ENCODE peak calls at places on chromosomes 1 and 21, in ten cellular contexts. J, L, B, Y, Q, O, F, P, W and A are unnamed samples.

GRCh38 chr1:112701227-112702066 is 5.5 kb downstream of the RHOC start:
- DNase-seq in J (no peak), F (no peak), O (no peak), Q (no peak), P (peak), Y (no peak), B (no peak), L (peak), W (no peak), A (no peak)

GRCh38 chr1:86450847-86451246 is 17.9 kb upstream of the CLCA1 start:
- DNase-seq in W (no peak), J (no peak), F (no peak), O (no peak), Y (no peak), L (no peak), P (no peak), Q (no peak), B (no peak), A (no peak)

GRCh38 chr1:42815938-42816599 is 853 bp upstream of the ERMAP start:
- DNase-seq in F (peak), P (no peak), O (peak), Q (peak), W (no peak), L (no peak), Y (no peak), J (peak), B (no peak), A (peak)

GRCh38 chr1:89994231-89994804 is 592 bp upstream of the ZNF326 start:
- DNase-seq in O (no peak), L (peak), Q (peak), J (no peak), Y (peak), P (no peak), B (peak), F (no peak), W (peak), A (no peak)

GRCh38 chr1:5896706-5897105 is 95.5 kb downstream of the NPHP4 start:
- DNase-seq in Q (no peak), P (no peak), W (no peak), F (no peak), O (no peak), B (no peak), J (no peak), L (no peak), Y (peak), A (no peak)

GRCh38 chr1:232984577-232985425 is 34.4 kb downstream of the NTPCR start:
- DNase-seq in F (no peak), Q (no peak), L (no peak), J (no peak), W (no peak), O (no peak), B (no peak), Y (no peak), P (no peak), A (no peak)

GRCh38 chr1:19339199-19339861 is 27.2 kb downstream of the SLC66A1 start:
- DNase-seq in J (no peak), W (peak), F (no peak), B (no peak), L (no peak), O (no peak), P (no peak), Y (peak), Q (no peak), A (no peak)

GRCh38 chr1:107220036-107220435 is 79.2 kb downstream of the NTNG1 start:
- DNase-seq in P (no peak), Q (no peak), J (no peak), W (no peak), B (no peak), L (no peak), O (no peak), F (no peak), Y (no peak), A (no peak)

GRCh38 chr1:52139817-52140540 is 1.9 kb upstream of the ZFYVE9 start:
- DNase-seq in Y (no peak), F (peak), L (no peak), Q (peak), P (no peak), O (peak), W (no peak), J (peak), B (no peak), A (peak)

GRCh38 chr1:17630048-17630830 is 90.7 kb downstream of the ARHGEF10L start:
- DNase-seq in B (peak), O (peak), Y (no peak), Q (no peak), J (no peak), F (peak), P (peak), L (no peak), W (no peak), A (peak)

GRCh38 chr1:17632106-17632505 is 92.6 kb downstream of the ARHGEF10L start:
- DNase-seq in Y (no peak), B (no peak), L (no peak), Q (no peak), P (no peak), J (no peak), F (no peak), W (no peak), O (no peak), A (no peak)

GRCh38 chr1:17627239-17628052 is 87.9 kb downstream of the ARHGEF10L start:
- DNase-seq in F (no peak), P (no peak), Y (no peak), J (no peak), W (no peak), Q (no peak), B (no peak), O (no peak), L (no peak), A (no peak)

GRCh38 chr1:17631410-17631809 is 91.9 kb downstream of the ARHGEF10L start:
- DNase-seq in J (no peak), Q (no peak), W (no peak), Y (no peak), O (no peak), L (no peak), B (no peak), P (no peak), F (no peak), A (no peak)

DNA sequence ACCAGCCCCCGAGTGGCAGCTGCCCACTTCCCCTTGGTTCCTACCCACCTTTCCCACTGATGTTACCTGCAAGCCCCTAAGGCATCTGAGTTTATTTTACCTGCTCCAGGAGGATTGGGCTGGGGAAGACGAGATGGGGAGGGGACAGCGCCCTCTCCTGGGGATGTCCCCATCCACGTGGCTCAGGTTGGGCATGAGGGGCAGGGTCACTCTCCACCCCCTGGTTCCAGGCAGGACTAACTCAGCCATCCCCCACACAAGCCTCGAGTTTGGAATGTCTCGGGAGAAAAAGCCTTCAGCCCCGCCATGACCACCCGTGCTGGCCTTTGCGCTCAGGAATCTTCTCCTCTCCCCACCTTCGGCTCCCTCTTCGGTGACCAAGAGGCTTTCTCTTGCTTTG is 90.0 kb downstream of the ARHGEF10L start:
- DNase-seq in L (no peak), Q (no peak), O (no peak), J (no peak), P (no peak), B (no peak), F (no peak), Y (peak), W (no peak), A (no peak)
- TF ChIP-seq CTCF in L (no peak), Q (peak), O (no peak), J (peak), P (no peak), B (no peak), F (no peak), Y (peak), W (no peak), A (peak)

DNA sequence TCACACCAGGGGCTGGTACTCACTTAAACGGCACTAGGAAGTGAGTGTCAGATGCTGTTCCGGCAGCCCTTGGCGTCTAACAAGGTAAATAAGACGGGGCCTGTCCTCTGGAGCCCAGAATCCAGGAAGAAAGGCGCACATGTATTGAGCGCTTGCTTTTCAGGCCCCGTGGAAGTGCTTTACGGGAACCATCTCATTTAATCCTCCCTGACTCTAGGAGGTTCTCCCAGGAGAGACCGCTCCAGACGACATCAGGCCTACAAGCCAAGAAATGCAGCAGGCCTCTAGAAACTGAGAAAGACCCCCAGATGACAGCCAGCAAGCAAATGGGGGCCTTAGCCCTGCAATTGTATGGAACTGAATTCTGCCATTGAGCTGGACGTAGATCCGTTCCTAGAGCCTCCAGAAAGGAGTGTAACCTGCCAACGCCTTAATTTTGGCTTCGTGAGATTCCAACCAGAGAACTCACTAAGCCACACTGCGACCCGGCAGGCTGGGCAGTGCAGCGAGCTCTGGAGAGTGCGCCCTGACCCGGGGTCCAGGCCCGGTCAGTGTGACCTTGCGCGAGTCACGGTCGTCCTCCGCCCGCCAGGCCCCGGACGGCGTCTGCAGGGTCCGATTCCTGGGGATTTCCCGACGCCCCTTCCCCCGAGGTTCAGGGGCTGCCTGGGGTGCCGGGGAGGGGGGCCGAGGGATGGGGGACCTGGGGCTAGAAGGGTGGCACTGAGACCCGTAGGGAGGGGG is 532 bp upstream of the MANEAL start:
- DNase-seq in F (no peak), Y (peak), P (no peak), B (no peak), L (no peak), Q (no peak), J (no peak), O (no peak), W (peak), A (no peak)
- H3K4me3 ChIP-seq in F (no peak), Y (peak), P (peak), B (peak), L (no peak), Q (peak), J (no peak), O (no peak), W (peak), A (no peak)

DNA sequence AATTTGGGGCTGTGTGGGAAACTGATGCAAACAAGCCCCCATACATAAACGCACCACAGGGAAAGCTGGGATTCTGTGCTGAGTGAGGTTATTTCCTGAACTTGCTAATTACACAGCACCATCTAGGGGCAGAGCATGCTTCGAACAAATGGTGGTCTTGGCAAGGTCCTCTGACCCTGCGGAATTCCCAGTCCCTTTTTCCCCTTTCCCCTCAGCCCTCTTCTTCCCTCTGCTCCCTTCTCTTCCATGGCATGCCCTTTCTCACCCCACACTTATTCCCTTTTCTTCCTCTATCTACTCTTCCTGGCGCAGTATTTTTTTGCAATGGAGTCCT is 134.5 kb upstream of the VANGL1 start:
- DNase-seq in J (peak), F (peak), P (no peak), Q (peak), Y (peak), O (peak), B (no peak), L (no peak), W (no peak), A (peak)
- TF ChIP-seq CTCF in J (peak), F (peak), P (no peak), Q (peak), Y (peak), O (peak), B (peak), L (peak), W (no peak), A (peak)

DNA sequence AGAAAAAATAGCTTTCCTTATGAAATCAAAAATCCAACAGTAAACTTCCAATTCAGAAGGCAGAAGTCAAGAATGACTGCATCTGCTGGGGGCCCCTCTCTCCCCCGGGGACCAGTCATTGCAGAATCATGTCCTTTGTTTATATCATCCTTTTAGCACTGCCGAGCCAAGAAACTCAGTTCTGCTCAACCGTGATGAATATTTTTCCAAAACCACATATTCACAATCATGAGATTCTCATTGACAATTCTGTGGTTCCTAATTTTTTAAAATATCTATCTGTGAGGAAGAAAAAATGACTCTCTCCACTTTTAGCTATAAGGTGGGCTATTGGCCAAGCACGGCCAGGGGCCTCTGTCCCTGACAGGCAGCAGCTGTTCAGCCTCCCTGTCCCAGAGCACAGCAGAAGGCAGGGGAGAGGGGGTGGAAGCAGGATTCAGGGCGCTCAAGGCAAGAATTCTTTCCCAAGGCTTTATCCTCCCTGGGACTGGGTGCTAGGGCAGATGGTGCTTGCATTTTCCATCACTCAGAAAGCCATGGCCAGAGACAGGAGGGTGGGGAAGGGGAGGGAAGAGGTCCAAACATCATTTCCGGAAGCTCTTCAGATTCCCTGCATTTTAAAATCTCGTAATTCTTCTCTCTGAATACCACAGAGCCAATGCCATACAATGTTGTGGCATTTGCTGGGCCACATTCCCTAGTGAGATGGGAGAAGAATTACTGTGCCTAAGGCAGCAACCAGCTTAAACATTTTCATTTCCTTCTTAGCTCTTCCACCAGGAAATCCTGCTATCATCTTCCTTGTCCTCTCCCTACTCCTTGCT is 60.5 kb downstream of the KCNJ6 start:
- DNase-seq in J (peak), P (no peak), L (no peak), B (no peak), Y (no peak), Q (no peak), W (no peak), O (peak), F (peak), A (peak)
- H3K4me3 ChIP-seq in J (peak), P (no peak), L (no peak), B (no peak), Y (no peak), Q (no peak), W (no peak), O (peak), F (no peak), A (no peak)

GRCh38 chr1:201432814-201433213 is 11.3 kb upstream of the TNNI1 start:
- DNase-seq in J (no peak), B (no peak), F (no peak), Q (no peak), W (no peak), O (no peak), P (no peak), Y (no peak), L (no peak), A (no peak)

GRCh38 chr1:201436969-201437368 is 15.4 kb upstream of the TNNI1 start:
- DNase-seq in W (no peak), J (no peak), O (no peak), F (no peak), Y (no peak), B (no peak), L (no peak), Q (no peak), P (no peak), A (no peak)

GRCh38 chr1:201434266-201434665 is 12.7 kb upstream of the TNNI1 start:
- DNase-seq in Y (no peak), Q (no peak), P (no peak), O (no peak), J (no peak), F (no peak), B (no peak), W (no peak), L (no peak), A (no peak)

GRCh38 chr1:201433609-201434008 is 12.1 kb upstream of the TNNI1 start:
- DNase-seq in L (no peak), Q (no peak), B (no peak), Y (no peak), F (no peak), W (no peak), O (no peak), J (no peak), P (no peak), A (no peak)

DNA sequence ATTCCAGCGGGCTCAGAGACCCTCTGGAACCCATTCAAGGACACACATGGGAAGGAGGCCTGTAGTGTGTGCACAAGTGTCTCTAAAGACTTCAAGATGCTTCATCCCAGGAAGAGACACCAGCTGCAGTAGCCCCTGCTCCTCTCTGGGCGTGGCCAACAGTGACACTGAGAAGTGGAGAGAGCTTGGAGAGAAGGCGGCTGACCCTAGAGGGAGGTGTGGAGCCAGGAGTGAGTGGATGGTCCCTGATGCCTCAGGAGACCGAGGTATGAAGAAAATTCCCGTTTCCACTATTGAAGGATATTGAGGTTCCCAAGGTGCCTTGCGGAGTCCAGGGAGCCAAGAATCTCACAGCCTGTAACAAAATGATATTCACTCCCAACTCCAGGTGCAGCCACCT is 14.9 kb upstream of the TNNI1 start:
- DNase-seq in O (no peak), Q (no peak), W (no peak), P (no peak), L (no peak), Y (peak), J (peak), B (no peak), F (peak), A (peak)
- TF ChIP-seq CTCF in O (no peak), Q (no peak), W (no peak), P (no peak), L (no peak), Y (peak), J (peak), B (no peak), F (peak), A (peak)

GRCh38 chr1:32894019-32894600 is 7.1 kb downstream of the TMEM54 start:
- DNase-seq in O (no peak), W (no peak), Q (no peak), L (peak), Y (peak), P (no peak), B (no peak), J (no peak), F (no peak), A (no peak)

GRCh38 chr1:32892368-32893197 is 6.3 kb downstream of the HPCA start:
- DNase-seq in W (peak), F (peak), Q (peak), L (peak), O (peak), J (no peak), Y (peak), B (no peak), P (peak), A (peak)

GRCh38 chr1:32894681-32895080 is 6.5 kb downstream of the TMEM54 start:
- DNase-seq in P (peak), L (peak), O (no peak), Q (no peak), F (no peak), J (no peak), Y (no peak), B (no peak), W (no peak), A (no peak)

GRCh38 chr1:32891630-32892029 is 5.3 kb downstream of the HPCA start:
- DNase-seq in Q (no peak), W (no peak), L (no peak), P (no peak), J (no peak), B (no peak), O (no peak), Y (no peak), F (no peak), A (no peak)

GRCh38 chr1:32893198-32894018 is 7.1 kb downstream of the HPCA start:
- DNase-seq in Y (peak), B (peak), P (peak), O (no peak), Q (no peak), L (peak), F (peak), W (peak), J (peak), A (peak)
- H3K4me3 ChIP-seq in Y (peak), B (peak), P (peak), O (peak), Q (no peak), L (no peak), F (peak), W (peak), J (peak), A (peak)

GRCh38 chr1:247386695-247387094 is 29.3 kb upstream of the NLRP3 start:
- DNase-seq in P (no peak), Q (no peak), O (peak), Y (no peak), J (peak), L (no peak), W (no peak), F (peak), B (no peak), A (peak)

GRCh38 chr1:247385283-247385682 is 30.7 kb upstream of the NLRP3 start:
- DNase-seq in P (no peak), J (peak), F (peak), B (no peak), W (no peak), Q (no peak), O (no peak), L (no peak), Y (no peak), A (peak)

GRCh38 chr1:247387096-247387495 is 28.9 kb upstream of the NLRP3 start:
- DNase-seq in J (no peak), B (no peak), L (no peak), P (no peak), F (no peak), O (no peak), Y (peak), W (no peak), Q (no peak), A (no peak)

GRCh38 chr1:247387500-247387899 is 28.5 kb upstream of the NLRP3 start:
- DNase-seq in W (no peak), Y (peak), Q (no peak), B (no peak), L (no peak), P (no peak), F (no peak), J (no peak), O (no peak), A (no peak)

GRCh38 chr1:247386217-247386616 is 29.8 kb upstream of the NLRP3 start:
- DNase-seq in W (no peak), L (no peak), P (no peak), J (no peak), F (no peak), Q (peak), Y (no peak), B (no peak), O (no peak), A (no peak)
- TF ChIP-seq CTCF in W (no peak), L (no peak), P (no peak), J (no peak), F (no peak), Q (no peak), Y (no peak), B (no peak), O (no peak), A (no peak)

GRCh38 chr21:29658934-29659203 is 280.9 kb downstream of the GRIK1 start:
- DNase-seq in W (no peak), P (no peak), F (no peak), J (no peak), Q (no peak), L (no peak), O (no peak), Y (no peak), B (no peak), A (no peak)
- H3K4me3 ChIP-seq in W (no peak), P (no peak), F (no peak), J (no peak), Q (no peak), L (no peak), O (no peak), Y (no peak), B (no peak), A (no peak)